ENCODE peak calls at places on chromosome 7, in nine cellular contexts. L, N, A, U, R, Y, D, J and B are unnamed samples.

GRCh38 chr7:54814401-54814800 is 55.4 kb upstream of the SEC61G start:
- DNase-seq in Y (no peak), D (no peak), R (no peak), J (no peak), L (no peak), A (no peak), U (no peak), N (no peak), B (no peak)

GRCh38 chr7:152136623-152137022 is 111.1 kb downstream of the GALNT11 start:
- DNase-seq in L (no peak), D (no peak), R (no peak), Y (no peak), N (peak), J (no peak), A (no peak), U (peak), B (peak)

GRCh38 chr7:271266-272107 is 18.5 kb upstream of the FOXL3 start:
- DNase-seq in D (no peak), U (no peak), J (no peak), Y (no peak), A (no peak), N (no peak), R (no peak), L (no peak), B (no peak)

GRCh38 chr7:101678713-101679112 is 49.6 kb upstream of the MYL10 start:
- DNase-seq in A (no peak), R (no peak), N (peak), D (no peak), L (no peak), Y (no peak), U (no peak), J (no peak), B (no peak)

GRCh38 chr7:134829381-134829986 is 50.0 kb downstream of the CALD1 start:
- DNase-seq in D (no peak), J (no peak), R (no peak), U (no peak), Y (no peak), N (no peak), A (no peak), L (no peak), B (no peak)

GRCh38 chr7:433558-433957 is 86.1 kb downstream of the PDGFA start:
- DNase-seq in L (no peak), U (no peak), A (no peak), Y (no peak), N (no peak), R (no peak), J (no peak), D (no peak), B (no peak)

GRCh38 chr7:106180721-106181120 is 68.6 kb upstream of the SYPL1 start:
- DNase-seq in Y (no peak), J (peak), A (no peak), L (no peak), N (no peak), R (no peak), U (no peak), D (no peak), B (no peak)

GRCh38 chr7:143171697-143172096 is 11.5 kb upstream of the TAS2R39 start:
- DNase-seq in Y (no peak), D (no peak), N (no peak), A (no peak), L (no peak), J (peak), U (no peak), R (no peak), B (no peak)

GRCh38 chr7:81690688-81691087 is 79.2 kb downstream of the HGF start:
- DNase-seq in Y (no peak), D (no peak), L (no peak), R (no peak), J (no peak), A (no peak), U (no peak), N (no peak), B (no peak)

GRCh38 chr7:141541375-141541774 is 9.8 kb upstream of the AGK start:
- DNase-seq in R (no peak), D (no peak), A (no peak), L (no peak), N (no peak), J (no peak), Y (no peak), U (no peak), B (no peak)

GRCh38 chr7:26627871-26628270 is 236.5 kb downstream of the SKAP2 start:
- DNase-seq in N (no peak), D (no peak), A (no peak), J (no peak), U (no peak), R (no peak), Y (no peak), L (no peak), B (no peak)

GRCh38 chr7:70681847-70682350 is 450.0 kb upstream of the GALNT17 start:
- DNase-seq in A (no peak), U (no peak), D (peak), J (no peak), Y (no peak), N (no peak), L (peak), R (no peak), B (no peak)

GRCh38 chr7:139828880-139829653 is at the start of gene TBXAS1:
- DNase-seq in L (peak), R (no peak), Y (no peak), N (no peak), J (no peak), A (no peak), U (peak), D (peak), B (no peak)

GRCh38 chr7:148191391-148192076 is 399.0 kb upstream of the C7orf33 start:
- DNase-seq in U (no peak), A (no peak), J (no peak), R (no peak), Y (no peak), N (no peak), L (no peak), D (no peak), B (no peak)

GRCh38 chr7:40800771-40801170 is 666.0 kb downstream of the SUGCT start:
- DNase-seq in D (no peak), A (no peak), L (no peak), R (no peak), J (no peak), Y (no peak), U (no peak), N (no peak), B (no peak)

GRCh38 chr7:44383566-44383965 is 58.2 kb upstream of the CAMK2B start:
- DNase-seq in R (no peak), D (no peak), Y (peak), L (no peak), U (no peak), J (no peak), A (no peak), N (peak), B (no peak)

GRCh38 chr7:75054744-75055527 is 18.7 kb downstream of the RCC1L start:
- DNase-seq in J (no peak), D (no peak), L (no peak), U (no peak), Y (no peak), A (peak), R (no peak), N (peak), B (no peak)

GRCh38 chr7:141366098-141366621 is 185.1 kb upstream of the AGK start:
- DNase-seq in L (no peak), U (no peak), A (no peak), N (peak), D (no peak), Y (no peak), J (no peak), R (no peak), B (no peak)

GRCh38 chr7:23261843-23262452 is 15.4 kb downstream of the GPNMB start:
- DNase-seq in J (peak), N (peak), Y (peak), U (peak), R (no peak), D (peak), L (peak), A (peak), B (peak)

GRCh38 chr7:130988443-130988842 is 254.4 kb upstream of the KLF14 start:
- DNase-seq in L (no peak), J (no peak), R (no peak), D (no peak), Y (no peak), A (no peak), N (no peak), U (no peak), B (no peak)

GRCh38 chr7:21719846-21720245 is 177.0 kb downstream of the DNAH11 start:
- DNase-seq in A (no peak), Y (no peak), D (no peak), J (no peak), U (no peak), L (no peak), N (no peak), R (no peak), B (no peak)

GRCh38 chr7:156064921-156065386 is 252.7 kb upstream of the SHH start:
- DNase-seq in A (no peak), R (no peak), D (no peak), U (peak), N (no peak), Y (no peak), J (peak), L (no peak), B (no peak)

GRCh38 chr7:71429116-71429515 is 297.2 kb downstream of the GALNT17 start:
- DNase-seq in N (no peak), L (no peak), J (no peak), Y (no peak), A (no peak), D (no peak), R (no peak), U (no peak), B (peak)

GRCh38 chr7:151380199-151381082 is 29.4 kb downstream of the WDR86 start:
- DNase-seq in R (no peak), L (no peak), N (no peak), A (peak), Y (no peak), D (peak), J (no peak), U (no peak), B (no peak)

GRCh38 chr7:57867884-57868701 is 418.1 kb downstream of the ZNF716 start:
- DNase-seq in R (no peak), J (peak), D (peak), N (peak), U (no peak), L (no peak), A (no peak), Y (no peak), B (no peak)

GRCh38 chr7:26685636-26686035 is 178.8 kb downstream of the SKAP2 start:
- DNase-seq in A (no peak), R (no peak), J (no peak), L (no peak), N (no peak), U (no peak), D (no peak), Y (no peak), B (no peak)

GRCh38 chr7:106659963-106660861 is 746 bp downstream of the CCDC71L start:
- DNase-seq in N (peak), Y (no peak), A (peak), J (peak), L (peak), D (peak), R (peak), U (peak), B (peak)

GRCh38 chr7:157339777-157340677 is 3.2 kb downstream of the DNAJB6 start:
- DNase-seq in Y (no peak), J (peak), D (peak), A (peak), L (peak), R (no peak), U (peak), N (peak), B (peak)

GRCh38 chr7:14691597-14692203 is 210.9 kb downstream of the DGKB start:
- DNase-seq in L (peak), R (no peak), J (peak), A (peak), Y (peak), U (peak), D (no peak), N (peak), B (peak)

GRCh38 chr7:14734839-14735321 is 167.7 kb downstream of the DGKB start:
- DNase-seq in U (peak), A (no peak), R (no peak), Y (no peak), L (no peak), D (no peak), N (no peak), J (no peak), B (peak)

GRCh38 chr7:90817846-90818245 is 221.7 kb downstream of the CDK14 start:
- DNase-seq in N (no peak), Y (no peak), A (no peak), J (no peak), L (no peak), R (no peak), D (no peak), U (no peak), B (no peak)

GRCh38 chr7:159020987-159021386 is 123.7 kb downstream of the VIPR2 start:
- DNase-seq in R (no peak), A (peak), U (no peak), J (no peak), D (no peak), Y (no peak), L (no peak), N (no peak), B (peak)

GRCh38 chr7:44193011-44193802 is 4.0 kb upstream of the GCK start:
- DNase-seq in R (no peak), J (no peak), L (peak), U (no peak), Y (no peak), N (no peak), A (no peak), D (no peak), B (no peak)

GRCh38 chr7:16466087-16466472 is 542 bp upstream of the SOSTDC1 start:
- DNase-seq in N (no peak), J (no peak), A (no peak), R (no peak), U (no peak), Y (no peak), D (no peak), L (no peak), B (no peak)
- TF ChIP-seq CTCF in N (no peak), J (no peak), A (no peak), R (no peak), U (no peak), Y (no peak), D (no peak), L (no peak), B (no peak)

GRCh38 chr7:4030346-4030745 is 651.7 kb upstream of the FOXK1 start:
- DNase-seq in N (no peak), D (no peak), L (no peak), R (no peak), A (no peak), Y (no peak), J (no peak), U (no peak), B (no peak)
- TF ChIP-seq CTCF in N (no peak), D (no peak), L (no peak), R (no peak), A (no peak), Y (no peak), J (no peak), U (no peak), B (no peak)

GRCh38 chr7:117402109-117402508 is 25.2 kb downstream of the ASZ1 start:
- DNase-seq in Y (no peak), N (no peak), J (peak), D (no peak), L (no peak), R (no peak), U (no peak), A (no peak), B (no peak)

GRCh38 chr7:117401293-117402002 is 25.8 kb downstream of the ASZ1 start:
- DNase-seq in L (peak), A (no peak), D (no peak), U (no peak), N (peak), Y (no peak), R (no peak), J (peak), B (no peak)

GRCh38 chr7:117395743-117396142 is 31.6 kb downstream of the ASZ1 start:
- DNase-seq in D (no peak), A (no peak), N (no peak), R (no peak), Y (no peak), J (no peak), L (no peak), U (no peak), B (no peak)

GRCh38 chr7:117403737-117404136 is 23.6 kb downstream of the ASZ1 start:
- DNase-seq in U (no peak), Y (no peak), J (no peak), D (no peak), N (no peak), L (no peak), R (no peak), A (no peak), B (no peak)

DNA sequence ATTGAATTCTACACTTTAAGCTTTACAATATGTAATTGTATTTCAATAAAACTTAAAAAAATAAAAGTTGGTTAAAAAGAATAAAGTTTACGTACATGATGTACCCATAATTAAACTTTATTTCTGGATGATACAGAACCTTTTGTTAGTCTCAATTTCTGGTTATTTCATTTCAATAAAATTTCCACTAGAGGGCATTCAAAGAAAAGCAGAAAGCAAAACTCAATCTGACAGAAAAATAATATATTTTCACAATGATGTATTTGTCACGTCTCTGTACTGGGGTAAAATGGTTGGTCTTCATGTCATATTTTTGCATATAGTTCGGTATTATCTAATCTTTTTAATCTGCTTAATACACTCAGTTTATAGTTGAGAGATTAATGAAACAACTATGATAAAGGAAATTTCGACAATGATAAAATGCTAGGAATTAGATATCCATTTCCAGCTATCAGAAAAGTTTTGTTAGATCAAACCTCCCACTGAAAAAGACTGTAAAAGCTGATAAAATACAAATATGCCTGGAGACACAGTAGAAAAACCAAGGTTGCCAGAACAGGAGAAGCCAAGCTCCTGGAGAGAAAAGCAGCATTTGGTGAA is 27.4 kb downstream of the ASZ1 start:
- DNase-seq in D (peak), R (no peak), A (no peak), Y (no peak), L (peak), J (peak), N (peak), U (no peak), B (no peak)
- TF ChIP-seq CTCF in D (peak), R (no peak), A (no peak), Y (peak), L (no peak), J (peak), N (peak), U (peak), B (peak)

DNA sequence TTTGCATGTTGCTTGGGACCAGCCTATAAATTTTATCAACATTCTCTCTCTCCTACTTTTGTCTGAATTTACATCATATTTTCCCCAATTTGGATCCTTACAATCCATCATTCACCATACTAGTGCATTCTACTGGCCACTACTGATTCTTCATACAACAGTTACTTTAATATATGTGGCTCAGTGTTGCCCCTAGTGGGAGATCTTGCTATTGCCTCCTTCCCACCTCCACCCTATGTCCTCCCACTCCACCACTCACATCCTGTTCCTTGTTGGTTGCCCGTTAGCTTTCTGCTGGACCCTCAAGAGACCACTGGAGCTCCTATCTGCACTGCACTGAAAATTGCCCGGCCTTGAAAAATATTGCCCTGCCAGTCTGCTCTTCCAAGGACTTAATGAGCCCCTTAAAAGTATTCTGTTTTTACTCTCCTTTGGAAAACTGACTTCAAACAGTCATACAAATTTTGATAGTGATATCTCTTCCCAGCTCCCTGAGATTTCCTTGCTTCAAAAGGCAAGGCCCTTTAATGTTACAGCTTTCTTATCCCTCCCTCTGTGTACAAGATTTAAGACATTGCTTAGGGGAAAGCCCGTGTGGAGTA is 243.2 kb upstream of the TMEM229A start:
- DNase-seq in D (peak), L (peak), N (peak), A (no peak), R (no peak), U (peak), J (peak), Y (no peak), B (peak)
- TF ChIP-seq CTCF in D (peak), L (peak), N (peak), A (no peak), R (no peak), U (peak), J (peak), Y (no peak), B (peak)

GRCh38 chr7:17854297-17855047 is 85.8 kb downstream of the SNX13 start:
- DNase-seq in Y (no peak), U (no peak), R (no peak), J (no peak), D (peak), L (no peak), N (no peak), A (no peak), B (no peak)
- TF ChIP-seq CTCF in Y (no peak), U (no peak), R (no peak), J (no peak), D (no peak), L (no peak), N (no peak), A (no peak), B (no peak)

DNA sequence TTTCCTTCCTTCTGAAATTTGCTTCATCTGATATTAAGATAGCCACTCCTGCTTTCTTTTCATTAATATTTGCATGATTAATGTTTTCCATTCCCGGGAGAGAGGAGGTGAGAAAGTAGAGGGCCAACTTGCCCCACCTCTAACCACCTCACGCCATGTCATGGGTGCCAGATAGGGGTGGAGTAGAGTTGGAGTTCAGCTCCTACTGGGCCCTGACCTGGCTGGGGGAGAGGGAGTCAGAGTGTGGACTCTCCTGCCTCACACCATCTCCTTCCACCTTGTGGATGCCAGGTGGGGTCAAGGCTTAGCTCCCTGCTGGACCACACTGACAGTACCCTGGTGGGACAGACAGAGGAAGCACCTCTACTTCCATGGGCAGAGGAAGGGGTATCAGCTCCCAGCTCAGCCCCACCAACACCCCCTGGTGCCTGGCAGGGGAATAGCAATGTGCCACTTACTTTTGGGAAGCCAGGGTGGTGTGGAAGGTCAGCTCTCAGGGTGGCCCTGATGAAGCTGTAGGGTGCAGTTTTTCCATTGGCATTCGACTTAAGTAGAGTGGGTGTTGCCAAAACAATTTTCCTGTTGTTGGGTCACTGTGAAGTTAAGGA is 28.0 kb downstream of the CHST12 start:
- DNase-seq in L (no peak), D (peak), U (no peak), Y (no peak), A (no peak), R (no peak), N (no peak), J (no peak), B (no peak)
- TF ChIP-seq CTCF in L (peak), D (peak), U (no peak), Y (peak), A (no peak), R (no peak), N (peak), J (peak), B (peak)

DNA sequence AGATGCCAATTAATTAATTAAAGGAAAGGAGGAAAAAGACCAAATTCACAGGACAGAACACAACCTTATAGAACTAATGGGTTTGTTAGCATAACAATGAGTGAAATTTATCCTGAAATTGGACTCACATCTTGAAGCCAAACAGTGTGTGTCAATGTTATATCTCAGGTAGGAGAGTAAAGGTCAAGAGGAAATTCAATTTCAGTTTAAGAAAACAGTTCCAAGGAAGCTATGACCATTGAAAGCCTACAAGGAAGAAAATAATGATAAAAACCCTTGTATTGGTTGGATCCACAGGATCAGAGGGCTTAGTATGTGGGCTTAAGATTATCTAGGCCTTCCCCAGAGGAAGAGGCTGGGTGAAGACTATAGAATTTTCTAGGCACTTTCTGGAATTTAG is 198.9 kb upstream of the AOAH start:
- DNase-seq in U (no peak), L (no peak), A (no peak), D (no peak), N (no peak), Y (no peak), J (no peak), R (no peak), B (no peak)
- TF ChIP-seq CTCF in U (no peak), L (no peak), A (no peak), D (no peak), N (no peak), Y (no peak), J (no peak), R (no peak), B (no peak)

GRCh38 chr7:149787428-149788299 is 14.3 kb upstream of the ZNF467 start:
- DNase-seq in Y (no peak), A (no peak), J (peak), U (no peak), D (no peak), N (no peak), R (no peak), L (no peak), B (no peak)
- TF ChIP-seq CTCF in Y (no peak), A (no peak), J (peak), U (peak), D (no peak), N (peak), R (no peak), L (no peak), B (no peak)